ENCODE peak calls at places on chromosome 11, in six cellular contexts. One of them, this sample, is unnamed.

GRCh38 chr11:10388096-10388495 is 67.0 kb upstream of the AMPD3 start:
- DNase-seq in nephron progenitor cell: no peak
- DNase-seq in neural crest cell: no peak
- DNase-seq in cardiac fibroblast: no peak
- DNase-seq in fibroblast of pulmonary artery: no peak
- DNase-seq in IMR-90: no peak
- DNase-seq in this sample: no peak

GRCh38 chr11:12066056-12066798 is 44.2 kb upstream of the MICAL2 start:
- DNase-seq in nephron progenitor cell: no peak
- DNase-seq in neural crest cell: no peak
- DNase-seq in cardiac fibroblast: peak
- DNase-seq in fibroblast of pulmonary artery: peak
- DNase-seq in IMR-90: peak
- DNase-seq in this sample: peak

GRCh38 chr11:118448294-118448693 is 12.0 kb downstream of the KMT2A start:
- DNase-seq in nephron progenitor cell: no peak
- DNase-seq in neural crest cell: no peak
- DNase-seq in cardiac fibroblast: peak
- DNase-seq in fibroblast of pulmonary artery: peak
- DNase-seq in IMR-90: peak
- DNase-seq in this sample: no peak

GRCh38 chr11:62682518-62682917 is 3.6 kb upstream of the UBXN1 start:
- DNase-seq in nephron progenitor cell: no peak
- DNase-seq in neural crest cell: no peak
- DNase-seq in cardiac fibroblast: no peak
- DNase-seq in fibroblast of pulmonary artery: no peak
- DNase-seq in IMR-90: no peak
- DNase-seq in this sample: no peak

GRCh38 chr11:4044971-4045646 is 49.5 kb upstream of the RRM1 start:
- DNase-seq in nephron progenitor cell: no peak
- DNase-seq in neural crest cell: peak
- DNase-seq in cardiac fibroblast: peak
- DNase-seq in fibroblast of pulmonary artery: no peak
- DNase-seq in IMR-90: no peak
- DNase-seq in this sample: peak

GRCh38 chr11:66322732-66323427 is 6.0 kb upstream of the CD248 start:
- DNase-seq in nephron progenitor cell: no peak
- DNase-seq in neural crest cell: no peak
- DNase-seq in cardiac fibroblast: peak
- DNase-seq in fibroblast of pulmonary artery: peak
- DNase-seq in IMR-90: no peak
- DNase-seq in this sample: peak

GRCh38 chr11:132839226-132839625 is 693.1 kb downstream of the OPCML start:
- DNase-seq in nephron progenitor cell: no peak
- DNase-seq in neural crest cell: no peak
- DNase-seq in cardiac fibroblast: no peak
- DNase-seq in fibroblast of pulmonary artery: no peak
- DNase-seq in IMR-90: no peak
- DNase-seq in this sample: no peak

GRCh38 chr11:21007297-21007696 is 337.9 kb downstream of the NELL1 start:
- DNase-seq in nephron progenitor cell: no peak
- DNase-seq in neural crest cell: no peak
- DNase-seq in cardiac fibroblast: no peak
- DNase-seq in fibroblast of pulmonary artery: no peak
- DNase-seq in IMR-90: no peak
- DNase-seq in this sample: no peak

GRCh38 chr11:115085461-115086220 is 407.3 kb downstream of the NXPE2 start:
- DNase-seq in nephron progenitor cell: no peak
- DNase-seq in neural crest cell: no peak
- DNase-seq in cardiac fibroblast: no peak
- DNase-seq in fibroblast of pulmonary artery: no peak
- DNase-seq in IMR-90: no peak
- DNase-seq in this sample: no peak

GRCh38 chr11:98568011-98568410 is 452.7 kb upstream of the CNTN5 start:
- DNase-seq in nephron progenitor cell: no peak
- DNase-seq in neural crest cell: no peak
- DNase-seq in cardiac fibroblast: peak
- DNase-seq in fibroblast of pulmonary artery: peak
- DNase-seq in IMR-90: no peak
- DNase-seq in this sample: no peak

GRCh38 chr11:32586576-32587190 is 3.1 kb downstream of the EIF3M start:
- DNase-seq in nephron progenitor cell: no peak
- DNase-seq in neural crest cell: no peak
- DNase-seq in cardiac fibroblast: peak
- DNase-seq in fibroblast of pulmonary artery: peak
- DNase-seq in IMR-90: peak
- DNase-seq in this sample: no peak

GRCh38 chr11:129313588-129314288 is 61.9 kb upstream of the BARX2 start:
- DNase-seq in nephron progenitor cell: no peak
- DNase-seq in neural crest cell: no peak
- DNase-seq in cardiac fibroblast: peak
- DNase-seq in fibroblast of pulmonary artery: peak
- DNase-seq in IMR-90: peak
- DNase-seq in this sample: no peak

GRCh38 chr11:9273430-9274336 is 8.5 kb upstream of the DENND5A start:
- DNase-seq in nephron progenitor cell: no peak
- DNase-seq in neural crest cell: no peak
- DNase-seq in cardiac fibroblast: peak
- DNase-seq in fibroblast of pulmonary artery: peak
- DNase-seq in IMR-90: peak
- DNase-seq in this sample: no peak

GRCh38 chr11:12529041-12529440 is 145.2 kb upstream of the TEAD1 start:
- DNase-seq in nephron progenitor cell: no peak
- DNase-seq in neural crest cell: no peak
- DNase-seq in cardiac fibroblast: no peak
- DNase-seq in fibroblast of pulmonary artery: no peak
- DNase-seq in IMR-90: no peak
- DNase-seq in this sample: no peak

GRCh38 chr11:17012712-17013547 is 1.3 kb downstream of the PLEKHA7 start:
- DNase-seq in nephron progenitor cell: peak
- DNase-seq in neural crest cell: peak
- DNase-seq in cardiac fibroblast: peak
- DNase-seq in fibroblast of pulmonary artery: peak
- DNase-seq in IMR-90: peak
- DNase-seq in this sample: no peak

GRCh38 chr11:69950120-69950519 is 128.0 kb upstream of the ANO1 start:
- DNase-seq in nephron progenitor cell: peak
- DNase-seq in neural crest cell: peak
- DNase-seq in cardiac fibroblast: no peak
- DNase-seq in fibroblast of pulmonary artery: no peak
- DNase-seq in IMR-90: peak
- DNase-seq in this sample: no peak

GRCh38 chr11:36155770-36156485 is 133.3 kb downstream of the COMMD9 start:
- DNase-seq in nephron progenitor cell: no peak
- DNase-seq in neural crest cell: no peak
- DNase-seq in cardiac fibroblast: peak
- DNase-seq in fibroblast of pulmonary artery: no peak
- DNase-seq in IMR-90: peak
- DNase-seq in this sample: no peak

GRCh38 chr11:2214527-2215229 is 43.1 kb upstream of the TH start:
- DNase-seq in nephron progenitor cell: no peak
- DNase-seq in neural crest cell: no peak
- DNase-seq in cardiac fibroblast: no peak
- DNase-seq in fibroblast of pulmonary artery: no peak
- DNase-seq in IMR-90: no peak
- DNase-seq in this sample: peak

GRCh38 chr11:11620966-11621880 is 582 bp downstream of the GALNT18 start:
- DNase-seq in nephron progenitor cell: peak
- DNase-seq in neural crest cell: peak
- DNase-seq in cardiac fibroblast: peak
- DNase-seq in fibroblast of pulmonary artery: no peak
- DNase-seq in IMR-90: peak
- DNase-seq in this sample: no peak

GRCh38 chr11:15276616-15277015 is 161.9 kb downstream of the INSC start:
- DNase-seq in nephron progenitor cell: peak
- DNase-seq in neural crest cell: peak
- DNase-seq in cardiac fibroblast: peak
- DNase-seq in fibroblast of pulmonary artery: peak
- DNase-seq in IMR-90: peak
- DNase-seq in this sample: no peak
- TF ChIP-seq CTCF in nephron progenitor cell: peak
- TF ChIP-seq CTCF in neural crest cell: peak
- TF ChIP-seq CTCF in cardiac fibroblast: peak
- TF ChIP-seq CTCF in fibroblast of pulmonary artery: peak
- TF ChIP-seq CTCF in IMR-90: peak
- TF ChIP-seq CTCF in this sample: no peak

GRCh38 chr11:106271686-106272085 is 194.2 kb downstream of the AASDHPPT start:
- DNase-seq in nephron progenitor cell: no peak
- DNase-seq in neural crest cell: no peak
- DNase-seq in cardiac fibroblast: no peak
- DNase-seq in fibroblast of pulmonary artery: no peak
- DNase-seq in IMR-90: peak
- DNase-seq in this sample: no peak
- TF ChIP-seq CTCF in nephron progenitor cell: no peak
- TF ChIP-seq CTCF in neural crest cell: no peak
- TF ChIP-seq CTCF in cardiac fibroblast: no peak
- TF ChIP-seq CTCF in fibroblast of pulmonary artery: no peak
- TF ChIP-seq CTCF in IMR-90: no peak
- TF ChIP-seq CTCF in this sample: no peak

GRCh38 chr11:598005-598680 is 17.6 kb downstream of the IRF7 start:
- DNase-seq in nephron progenitor cell: no peak
- DNase-seq in neural crest cell: no peak
- DNase-seq in cardiac fibroblast: no peak
- DNase-seq in fibroblast of pulmonary artery: no peak
- DNase-seq in IMR-90: no peak
- DNase-seq in this sample: no peak

GRCh38 chr11:593347-593746 is 17.1 kb downstream of the PHRF1 start:
- DNase-seq in nephron progenitor cell: no peak
- DNase-seq in neural crest cell: no peak
- DNase-seq in cardiac fibroblast: no peak
- DNase-seq in fibroblast of pulmonary artery: no peak
- DNase-seq in IMR-90: no peak
- DNase-seq in this sample: no peak

GRCh38 chr11:595400-595799 is 19.1 kb downstream of the PHRF1 start:
- DNase-seq in nephron progenitor cell: no peak
- DNase-seq in neural crest cell: no peak
- DNase-seq in cardiac fibroblast: no peak
- DNase-seq in fibroblast of pulmonary artery: no peak
- DNase-seq in IMR-90: no peak
- DNase-seq in this sample: no peak

GRCh38 chr11:596374-596773 is 19.4 kb downstream of the IRF7 start:
- DNase-seq in nephron progenitor cell: no peak
- DNase-seq in neural crest cell: no peak
- DNase-seq in cardiac fibroblast: no peak
- DNase-seq in fibroblast of pulmonary artery: no peak
- DNase-seq in IMR-90: no peak
- DNase-seq in this sample: no peak

DNA sequence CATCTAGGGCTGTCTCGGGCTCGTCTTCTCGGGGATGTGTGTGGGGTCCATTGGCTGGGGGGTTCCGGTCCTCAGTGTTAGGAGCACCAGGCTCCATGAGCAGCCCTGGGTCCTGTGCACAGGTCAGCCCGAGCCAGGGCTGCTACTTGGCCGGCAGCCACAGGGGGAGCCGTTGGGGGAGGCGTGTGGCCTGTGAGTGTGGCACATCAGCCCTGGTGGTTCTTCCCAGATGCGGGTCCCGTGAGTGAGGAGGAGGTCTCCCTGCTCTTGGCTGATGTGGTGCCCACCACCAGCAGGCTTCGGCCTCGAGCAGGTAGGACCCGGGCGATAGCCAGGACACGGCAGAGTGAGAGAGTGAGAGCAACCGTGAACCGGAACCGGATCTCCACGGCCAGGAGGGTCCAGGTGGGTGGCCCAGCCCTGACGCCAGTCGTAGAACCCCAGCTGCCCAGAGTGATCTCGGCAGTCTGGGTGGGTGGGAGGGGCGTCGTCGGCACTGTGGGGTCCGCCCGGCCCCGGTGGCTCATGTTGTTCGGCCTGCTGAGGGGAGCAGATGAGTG is 18.5 kb downstream of the IRF7 start:
- DNase-seq in nephron progenitor cell: no peak
- DNase-seq in neural crest cell: no peak
- DNase-seq in cardiac fibroblast: no peak
- DNase-seq in fibroblast of pulmonary artery: no peak
- DNase-seq in IMR-90: no peak
- DNase-seq in this sample: no peak
- TF ChIP-seq CTCF in nephron progenitor cell: no peak
- TF ChIP-seq CTCF in neural crest cell: peak
- TF ChIP-seq CTCF in cardiac fibroblast: peak
- TF ChIP-seq CTCF in fibroblast of pulmonary artery: no peak
- TF ChIP-seq CTCF in IMR-90: no peak
- TF ChIP-seq CTCF in this sample: no peak

GRCh38 chr11:78266451-78266850 is 77.7 kb downstream of the USP35 start:
- DNase-seq in nephron progenitor cell: no peak
- DNase-seq in neural crest cell: no peak
- DNase-seq in cardiac fibroblast: no peak
- DNase-seq in fibroblast of pulmonary artery: no peak
- DNase-seq in IMR-90: no peak
- DNase-seq in this sample: no peak
- TF ChIP-seq CTCF in nephron progenitor cell: no peak
- TF ChIP-seq CTCF in neural crest cell: peak
- TF ChIP-seq CTCF in cardiac fibroblast: no peak
- TF ChIP-seq CTCF in fibroblast of pulmonary artery: no peak
- TF ChIP-seq CTCF in IMR-90: no peak
- TF ChIP-seq CTCF in this sample: no peak

DNA sequence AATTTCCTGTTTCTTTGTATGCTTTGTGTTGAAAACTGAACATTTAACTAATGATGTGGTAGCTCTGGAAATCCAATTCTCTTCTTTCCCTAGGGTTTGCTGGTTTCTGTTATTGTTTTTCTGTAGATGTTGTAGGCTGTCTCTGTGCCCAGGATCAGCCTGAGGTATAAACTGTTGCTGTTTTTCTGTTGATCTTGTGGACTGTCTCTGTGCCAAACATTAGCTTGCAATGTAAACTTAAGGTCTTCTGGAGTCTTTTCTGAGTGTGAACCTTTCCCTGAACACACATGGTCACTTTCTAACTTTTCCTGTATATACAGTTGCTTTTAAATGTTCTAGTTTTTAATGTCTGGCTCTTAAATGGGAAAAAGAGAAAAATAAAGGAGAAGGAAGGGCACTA is 5.8 kb upstream of the TSKU start:
- DNase-seq in nephron progenitor cell: no peak
- DNase-seq in neural crest cell: no peak
- DNase-seq in cardiac fibroblast: no peak
- DNase-seq in fibroblast of pulmonary artery: no peak
- DNase-seq in IMR-90: peak
- DNase-seq in this sample: no peak
- TF ChIP-seq CTCF in nephron progenitor cell: no peak
- TF ChIP-seq CTCF in neural crest cell: no peak
- TF ChIP-seq CTCF in cardiac fibroblast: no peak
- TF ChIP-seq CTCF in fibroblast of pulmonary artery: no peak
- TF ChIP-seq CTCF in IMR-90: no peak
- TF ChIP-seq CTCF in this sample: no peak

GRCh38 chr11:43282607-43283440 is 29.0 kb upstream of the API5 start:
- DNase-seq in nephron progenitor cell: peak
- DNase-seq in neural crest cell: peak
- DNase-seq in cardiac fibroblast: peak
- DNase-seq in fibroblast of pulmonary artery: peak
- DNase-seq in IMR-90: peak
- DNase-seq in this sample: peak

GRCh38 chr11:43278302-43278956 is 33.4 kb upstream of the API5 start:
- DNase-seq in nephron progenitor cell: no peak
- DNase-seq in neural crest cell: no peak
- DNase-seq in cardiac fibroblast: peak
- DNase-seq in fibroblast of pulmonary artery: peak
- DNase-seq in IMR-90: peak
- DNase-seq in this sample: no peak
- TF ChIP-seq CTCF in nephron progenitor cell: peak
- TF ChIP-seq CTCF in neural crest cell: peak
- TF ChIP-seq CTCF in cardiac fibroblast: peak
- TF ChIP-seq CTCF in fibroblast of pulmonary artery: peak
- TF ChIP-seq CTCF in IMR-90: peak
- TF ChIP-seq CTCF in this sample: no peak